ENCODE peak calls at places on chromosome 14, in six cellular contexts. T, C, P, K, Z and M are unnamed samples.

GRCh38 chr14:104247336-104248202 is 109.2 kb downstream of the KIF26A start:
- DNase-seq in P (no peak), Z (no peak), T (no peak), C (peak; percentile 20), K (no peak), M (peak; percentile 72)

GRCh38 chr14:95516554-95517209 is at the start of gene SYNE3:
- DNase-seq in P (no peak), C (peak; percentile 66), T (peak; percentile 80), K (no peak), Z (peak; percentile 66), M (no peak)

GRCh38 chr14:98189521-98189920 is 1082.5 kb downstream of the BCL11B start:
- DNase-seq in P (no peak), T (no peak), Z (no peak), C (no peak), K (no peak), M (no peak)

GRCh38 chr14:80304125-80304766 is 92.9 kb upstream of the DIO2 start:
- DNase-seq in P (peak; percentile 43), C (no peak), T (no peak), Z (no peak), K (no peak), M (no peak)

GRCh38 chr14:74614508-74615495 is 2.8 kb upstream of the LTBP2 start:
- DNase-seq in C (no peak), T (no peak), P (no peak), K (peak; percentile 40), Z (no peak), M (no peak)

GRCh38 chr14:75170797-75171196 is 5.6 kb downstream of the TMED10 start:
- DNase-seq in K (no peak), T (no peak), Z (no peak), P (no peak), C (no peak), M (no peak)

GRCh38 chr14:90891326-90891725 is 75.1 kb upstream of the TTC7B start:
- DNase-seq in P (no peak), C (no peak), T (no peak), Z (no peak), K (no peak), M (no peak)

GRCh38 chr14:104753528-104754212 is 723 bp downstream of the SIVA1 start:
- DNase-seq in T (peak; percentile 43), Z (peak; percentile 50), C (no peak), P (no peak), K (no peak), M (no peak)

GRCh38 chr14:104665663-104666522 is 23.5 kb upstream of the INF2 start:
- DNase-seq in P (peak; percentile 36), C (peak; percentile 80), T (peak; percentile 54), K (no peak), Z (peak; percentile 95), M (peak; percentile 88)

GRCh38 chr14:24634158-24634557 is at the start of gene GZMB:
- DNase-seq in T (no peak), P (no peak), Z (no peak), K (no peak), C (peak; percentile 40), M (no peak)

GRCh38 chr14:73748858-73749357 is 34.7 kb upstream of the PNMA1 start:
- DNase-seq in P (no peak), K (no peak), Z (no peak), T (no peak), C (no peak), M (no peak)

GRCh38 chr14:20680843-20681347 is 3.5 kb upstream of the RNASE4 start:
- DNase-seq in Z (no peak), C (peak; percentile 41), T (no peak), P (no peak), K (no peak), M (no peak)

GRCh38 chr14:45085004-45085403 is 1.1 kb downstream of the PRPF39 start:
- DNase-seq in T (peak; percentile 38), Z (peak; percentile 2), K (no peak), C (no peak), P (no peak), M (no peak)

GRCh38 chr14:45095143-45095542 is 11.2 kb downstream of the PRPF39 start:
- DNase-seq in T (no peak), Z (no peak), P (no peak), K (no peak), C (no peak), M (no peak)

GRCh38 chr14:45094275-45094674 is 10.4 kb downstream of the PRPF39 start:
- DNase-seq in K (no peak), T (no peak), C (no peak), Z (no peak), P (no peak), M (no peak)

GRCh38 chr14:45091696-45092095 is 7.8 kb downstream of the PRPF39 start:
- DNase-seq in K (no peak), P (no peak), C (no peak), Z (no peak), T (no peak), M (no peak)

GRCh38 chr14:45089813-45090212 is 5.9 kb downstream of the PRPF39 start:
- DNase-seq in C (no peak), P (no peak), K (no peak), T (no peak), Z (no peak), M (no peak)
- TF ChIP-seq CTCF in C (no peak), P (no peak), K (no peak), T (no peak), Z (no peak), M (no peak)

GRCh38 chr14:68824517-68825347 is 31.9 kb upstream of the ZFP36L1 start:
- DNase-seq in K (no peak), Z (peak; percentile 90), T (peak; percentile 86), P (peak; percentile 89), C (peak; percentile 91), M (no peak)
- TF ChIP-seq CTCF in K (peak; percentile 90), Z (peak; percentile 93), T (peak; percentile 63), P (peak; percentile 87), C (no peak), M (peak; percentile 88)

DNA sequence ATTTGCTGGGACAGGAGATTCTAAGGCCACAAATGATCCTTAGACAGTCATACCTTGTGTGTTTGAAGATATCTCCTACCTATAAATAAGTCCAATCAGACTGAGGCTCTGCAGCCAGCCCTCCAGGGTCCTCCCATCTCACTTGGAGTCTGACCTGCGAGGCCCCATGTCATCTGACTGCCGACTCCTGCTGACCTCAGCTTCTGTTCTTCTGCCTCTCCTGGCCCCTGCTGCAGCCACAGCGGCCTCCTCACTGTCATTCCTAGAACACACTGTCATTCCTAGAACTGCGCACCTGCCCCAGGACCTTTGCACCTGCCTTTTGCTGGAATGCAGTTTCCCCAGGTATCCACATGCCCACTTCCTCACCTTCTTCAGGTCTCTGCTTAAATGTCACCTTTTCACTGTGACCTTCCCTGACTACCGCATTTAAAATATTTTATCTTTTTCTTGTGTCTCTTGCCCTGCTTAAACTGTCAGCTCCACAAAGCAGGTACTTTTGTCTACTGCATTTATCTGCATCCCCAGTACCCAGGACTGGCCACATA is 56.5 kb upstream of the RIN3 start:
- DNase-seq in T (no peak), P (no peak), Z (no peak), C (no peak), K (no peak), M (no peak)
- TF ChIP-seq CTCF in T (no peak), P (no peak), Z (no peak), C (no peak), K (no peak), M (peak; percentile 60)

DNA sequence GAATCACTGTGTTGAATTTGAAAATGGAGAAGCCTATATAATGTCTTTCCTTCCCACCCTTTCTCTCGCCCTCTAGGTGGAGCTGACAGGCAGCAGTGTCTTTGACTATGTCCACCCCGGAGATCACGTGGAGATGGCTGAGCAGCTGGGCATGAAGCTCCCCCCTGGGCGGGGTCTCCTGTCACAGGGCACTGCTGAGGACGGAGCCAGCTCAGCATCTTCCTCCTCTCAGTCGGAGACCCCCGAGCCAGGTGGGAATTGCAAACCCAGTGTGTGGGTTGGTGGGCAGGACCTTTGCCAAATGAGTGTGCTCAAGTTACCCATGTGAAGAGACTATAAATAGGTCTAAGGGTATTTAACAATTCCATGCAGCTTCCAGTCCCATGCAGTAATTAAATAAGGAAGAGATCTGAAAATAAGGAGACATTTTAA is 274.7 kb downstream of the EGLN3 start:
- DNase-seq in Z (peak; percentile 80), T (peak; percentile 60), P (peak; percentile 9), C (no peak), K (no peak), M (no peak)
- TF ChIP-seq CTCF in Z (peak; percentile 65), T (peak; percentile 40), P (no peak), C (no peak), K (peak; percentile 31), M (peak; percentile 81)

DNA sequence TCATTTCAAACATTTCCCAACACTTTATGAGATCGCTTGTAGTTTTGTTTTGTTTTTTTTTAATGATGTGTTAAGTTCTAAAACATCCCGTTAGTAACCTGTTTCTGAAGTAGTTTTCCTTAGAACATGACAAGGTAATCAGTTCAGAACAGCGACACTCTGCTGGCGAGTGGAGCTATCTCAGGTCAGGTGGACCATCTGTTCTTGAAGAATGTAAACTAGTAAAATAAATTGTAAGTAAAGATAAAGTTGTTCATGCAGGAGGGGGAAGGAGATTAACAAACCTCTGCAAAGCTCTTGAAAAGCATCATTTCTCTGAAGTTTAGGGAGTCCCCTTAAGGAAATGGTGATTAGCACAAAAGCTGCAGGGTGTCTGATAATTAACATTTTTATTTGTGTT is 71.9 kb upstream of the DACT1 start:
- DNase-seq in K (no peak), T (no peak), P (no peak), C (no peak), Z (no peak), M (no peak)
- TF ChIP-seq CTCF in K (no peak), T (peak; percentile 8), P (no peak), C (no peak), Z (no peak), M (no peak)

GRCh38 chr14:55441286-55441685 is 870 bp upstream of the TBPL2 start:
- DNase-seq in P (no peak), Z (no peak), T (no peak), K (no peak), C (no peak), M (no peak)

GRCh38 chr14:55434805-55435174 is 5.6 kb downstream of the TBPL2 start:
- DNase-seq in Z (no peak), P (no peak), T (peak; percentile 38), C (no peak), K (no peak), M (no peak)

GRCh38 chr14:55440385-55440784 is at the start of gene TBPL2:
- DNase-seq in C (no peak), Z (peak; percentile 67), P (no peak), T (peak; percentile 35), K (no peak), M (peak; percentile 67)

GRCh38 chr14:55436530-55436929 is 3.9 kb downstream of the TBPL2 start:
- DNase-seq in K (no peak), Z (no peak), P (no peak), T (no peak), C (no peak), M (no peak)

DNA sequence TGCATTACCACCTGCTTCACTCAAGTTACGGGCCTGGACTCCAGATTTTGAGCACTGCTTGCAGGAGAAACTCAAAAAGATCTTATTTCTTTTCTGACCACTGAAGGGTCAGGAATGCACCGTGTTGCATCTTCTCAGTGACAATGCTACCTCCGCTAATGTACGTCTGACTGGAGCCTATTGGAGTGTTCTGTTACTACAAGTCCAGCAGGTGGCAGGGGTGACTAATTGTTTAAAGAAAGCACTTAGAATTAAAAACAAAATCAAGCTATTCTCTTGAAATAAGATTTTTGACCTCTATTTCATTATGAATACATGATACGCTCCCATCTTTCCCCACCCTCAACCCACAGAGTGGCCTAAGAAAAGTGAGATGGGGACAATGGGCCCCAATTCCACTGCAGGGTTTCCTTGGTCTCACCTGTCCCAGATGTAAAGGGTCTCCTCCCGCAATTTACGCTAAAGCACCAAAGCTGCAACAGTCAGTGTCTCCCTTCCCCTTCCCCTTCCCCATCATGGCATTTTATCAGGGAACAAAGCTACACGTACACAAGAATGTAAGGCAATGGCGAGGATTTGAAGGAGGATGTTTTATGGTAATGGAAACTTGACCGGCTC is 2.2 kb downstream of the TBPL2 start:
- DNase-seq in T (peak; percentile 79), Z (peak; percentile 74), P (peak; percentile 25), K (no peak), C (no peak), M (no peak)
- TF ChIP-seq CTCF in T (peak; percentile 69), Z (peak; percentile 70), P (no peak), K (peak; percentile 37), C (no peak), M (peak; percentile 85)